ENCODE peak calls at places on chromosomes 13 and 19, in seven cellular contexts. S is adrenal gland; D is uterus; K is lower lobe of right lung; W is hepatocyte; O is heart left ventricle; C is CD8-positive, alpha-beta memory T cell. X is an unnamed sample. For H3K9me3 and H3K36me3, the result is how much of the 10 kb centered on the place peaks cover.

GRCh38 chr13:33610471-33611015 is 207.4 kb upstream of the RFC3 start:
- DNase-seq in S (peak), D (no peak), K (peak), W (no peak), O (peak), C (no peak), X (peak)

GRCh38 chr19:19672816-19673215 is 4.2 kb downstream of the ZNF101 start:
- DNase-seq in S (no peak), D (no peak), K (no peak), W (no peak), O (no peak), C (no peak), X (no peak)

GRCh38 chr13:36341718-36342117 is 4.5 kb downstream of the SPART start:
- DNase-seq in S (no peak), D (no peak), K (no peak), W (no peak), O (no peak), C (no peak), X (no peak)

GRCh38 chr13:40398060-40398459 is 268.4 kb downstream of the FOXO1 start:
- DNase-seq in S (no peak), D (no peak), K (no peak), W (no peak), O (no peak), C (no peak), X (no peak)

GRCh38 chr19:3366104-3366760 is at the start of gene NFIC:
- DNase-seq in S (peak), D (peak), K (peak), W (peak), O (peak), C (no peak), X (peak)

GRCh38 chr19:55606817-55607216 is 1.4 kb downstream of the ZNF865 start:
- DNase-seq in S (no peak), D (no peak), K (no peak), W (no peak), O (no peak), C (no peak), X (no peak)

GRCh38 chr19:45171211-45171623 is 6.8 kb downstream of the TRAPPC6A start:
- DNase-seq in S (peak), D (no peak), K (no peak), W (peak), O (no peak), C (peak), X (peak)

GRCh38 chr19:17681505-17682125 is 6.5 kb downstream of the UNC13A start:
- DNase-seq in S (peak), D (no peak), K (no peak), W (peak), O (peak), C (peak), X (no peak)

GRCh38 chr19:5240011-5240410 is 100.6 kb downstream of the PTPRS start:
- DNase-seq in S (no peak), D (no peak), K (peak), W (no peak), O (no peak), C (no peak), X (no peak)

GRCh38 chr19:58003153-58003828 is 671 bp upstream of the ZNF606 start:
- DNase-seq in S (peak), D (no peak), K (no peak), W (no peak), O (no peak), C (no peak), X (no peak)

GRCh38 chr13:112959206-112959605 is 9.8 kb upstream of the MCF2L start:
- DNase-seq in S (peak), D (peak), K (no peak), W (no peak), O (peak), C (no peak), X (no peak)

GRCh38 chr19:35155441-35155840 is 906 bp downstream of the FXYD5 start:
- DNase-seq in S (no peak), D (no peak), K (no peak), W (no peak), O (no peak), C (no peak), X (no peak)

GRCh38 chr19:58021541-58022282 is 12.1 kb upstream of the ZSCAN1 start:
- DNase-seq in S (peak), D (peak), K (no peak), W (peak), O (peak), C (peak), X (peak)

GRCh38 chr19:49835562-49835961 is 15.4 kb upstream of the PTOV1 start:
- DNase-seq in S (no peak), D (no peak), K (no peak), W (no peak), O (no peak), C (no peak), X (no peak)

GRCh38 chr19:38321646-38322323 is 2.1 kb downstream of the KCNK6 start:
- DNase-seq in S (peak), D (peak), K (no peak), W (peak), O (peak), C (no peak), X (no peak)

GRCh38 chr19:41848666-41849065 is 3.8 kb downstream of the DMRTC2 start:
- DNase-seq in S (no peak), D (no peak), K (no peak), W (no peak), O (no peak), C (no peak), X (no peak)

GRCh38 chr19:2933490-2933910 is 11.3 kb downstream of the ZNF77 start:
- DNase-seq in S (no peak), D (no peak), K (no peak), W (no peak), O (no peak), C (no peak), X (no peak)

GRCh38 chr13:20411638-20412342 is 113.9 kb downstream of the CRYL1 start:
- DNase-seq in S (no peak), D (no peak), K (no peak), W (no peak), O (no peak), C (peak), X (no peak)

GRCh38 chr13:70391678-70392077 is 283.4 kb upstream of the KLHL1 start:
- DNase-seq in S (no peak), D (no peak), K (no peak), W (peak), O (no peak), C (no peak), X (peak)
- H3K27ac ChIP-seq in S (no peak), D (no peak), K (no peak), W (peak), O (no peak), C (no peak), X (no peak)

DNA sequence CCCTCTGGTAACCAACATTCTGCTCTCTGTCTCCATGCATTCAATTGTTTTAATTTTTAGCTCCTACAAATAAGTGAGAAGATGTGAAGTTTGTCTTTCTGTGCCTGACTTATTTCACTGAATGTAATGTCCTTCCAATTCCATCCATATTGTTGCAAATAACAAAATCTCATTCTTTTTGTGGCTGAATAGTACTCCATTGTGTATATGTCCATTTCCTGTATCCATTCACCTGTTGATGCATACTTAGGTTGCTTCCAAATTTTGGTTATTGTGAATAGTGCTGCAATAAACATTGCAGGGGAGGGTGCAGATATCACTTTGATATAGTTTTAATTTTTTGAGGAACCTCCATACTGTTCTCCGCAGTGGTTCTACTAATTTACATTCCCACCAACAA is 2.5 kb upstream of the ZNF284 start:
- DNase-seq in S (no peak), D (no peak), K (no peak), W (no peak), O (no peak), C (no peak), X (no peak)
- H3K9me3 ChIP-seq in S (under half), D (under half), K (half or more), W (under half), O (half or more), C (under half), X (under half)

DNA sequence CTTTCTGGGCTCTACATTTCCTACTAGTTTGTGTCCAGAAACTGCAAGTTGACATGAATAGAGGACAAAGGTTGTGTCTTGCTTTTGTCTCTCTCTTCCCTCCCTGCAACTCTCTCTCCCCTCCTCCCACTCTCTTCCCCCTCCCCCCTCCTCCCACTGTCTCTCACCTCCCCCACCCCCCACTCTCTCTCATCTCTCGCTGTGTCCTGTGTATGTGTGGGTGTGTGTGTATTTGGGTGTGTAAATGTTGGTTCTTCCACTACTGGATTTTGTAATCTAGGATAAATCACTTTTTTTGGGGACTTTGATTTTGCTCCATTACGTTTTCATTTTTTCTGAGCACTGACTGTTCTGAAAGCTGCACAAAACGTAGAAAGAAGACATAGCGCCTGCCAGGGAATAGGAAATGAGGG is 48.4 kb downstream of the AKAP11 start:
- DNase-seq in S (no peak), D (no peak), K (no peak), W (no peak), O (no peak), C (no peak), X (no peak)
- H3K36me3 ChIP-seq in S (under half), D (under half), K (under half), W (under half), O (under half), C (under half), X (under half)

GRCh38 chr13:28442872-28443271 is 52.1 kb downstream of the FLT1 start:
- DNase-seq in S (peak), D (peak), K (no peak), W (no peak), O (no peak), C (no peak), X (no peak)
- H3K27ac ChIP-seq in S (no peak), D (no peak), K (no peak), W (no peak), O (peak), C (no peak), X (no peak)